ENCODE peak calls at places on chromosomes 13 and 19, in four cellular contexts. C, E, J and O are unnamed samples.

GRCh38 chr19:39032164-39032918 is at the start of gene FBXO27:
- DNase-seq in J (no peak), E (no peak), C (no peak), O (no peak)

GRCh38 chr13:104460553-104460952 is 1394.3 kb upstream of the SLC10A2 start:
- DNase-seq in C (no peak), E (no peak), J (peak), O (no peak)

GRCh38 chr19:55486971-55487883 is 1.0 kb upstream of the SSC5D start:
- DNase-seq in J (peak), C (no peak), E (no peak), O (peak)

GRCh38 chr13:30615851-30616311 is 1.8 kb upstream of the USPL1 start:
- DNase-seq in J (peak), E (no peak), C (no peak), O (peak)

GRCh38 chr19:54160182-54160811 is 776 bp upstream of the LENG1 start:
- DNase-seq in J (peak), E (no peak), C (no peak), O (peak)

GRCh38 chr19:32873560-32873959 is 4.0 kb upstream of the SLC7A9 start:
- DNase-seq in C (no peak), J (no peak), E (no peak), O (no peak)

GRCh38 chr13:64073203-64073602 is 2657.6 kb upstream of the PCDH20 start:
- DNase-seq in E (no peak), C (no peak), J (no peak), O (no peak)

GRCh38 chr19:10517361-10517759 is at the start of gene S1PR5:
- DNase-seq in C (no peak), E (no peak), J (no peak), O (peak)

GRCh38 chr19:15412832-15413231 is 6.0 kb downstream of the AKAP8L start:
- DNase-seq in C (no peak), J (no peak), E (no peak), O (peak)

GRCh38 chr19:19871932-19872331 is 6.2 kb downstream of the ZNF253 start:
- DNase-seq in J (no peak), C (no peak), E (no peak), O (no peak)

GRCh38 chr19:48965806-48966540 is 864 bp downstream of the FTL start:
- DNase-seq in C (peak), J (peak), E (no peak), O (peak)

GRCh38 chr13:85462792-85463425 is 336.3 kb downstream of the SLITRK6 start:
- DNase-seq in E (no peak), C (no peak), J (no peak), O (no peak)

GRCh38 chr19:10761443-10762242 is 43.8 kb downstream of the DNM2 start:
- DNase-seq in J (no peak), C (peak), E (no peak), O (no peak)

GRCh38 chr19:31113250-31113685 is 236.0 kb downstream of the TSHZ3 start:
- DNase-seq in E (no peak), J (no peak), C (no peak), O (peak)

GRCh38 chr13:33125821-33126570 is 109.8 kb downstream of the KL start:
- DNase-seq in E (peak), C (peak), J (peak), O (peak)

GRCh38 chr13:73849292-73849691 is 284.9 kb downstream of the KLF12 start:
- DNase-seq in J (peak), C (no peak), E (no peak), O (peak)

GRCh38 chr13:100601716-100602115 is 13.1 kb upstream of the GGACT start:
- DNase-seq in J (no peak), C (no peak), E (no peak), O (no peak)

GRCh38 chr13:23473236-23473635 is 39.7 kb upstream of the SACS start:
- DNase-seq in C (no peak), J (no peak), E (no peak), O (no peak)

GRCh38 chr19:611506-611869 is 21.8 kb downstream of the HCN2 start:
- DNase-seq in C (no peak), E (no peak), J (peak), O (peak)

GRCh38 chr19:7355871-7356270 is 7.1 kb downstream of the ARHGEF18 start:
- DNase-seq in J (no peak), C (no peak), E (no peak), O (no peak)

GRCh38 chr19:55579766-55580621 is 654 bp downstream of the ZNF579 start:
- DNase-seq in E (no peak), J (no peak), C (no peak), O (peak)

GRCh38 chr19:6424190-6424938 is at the start of gene KHSRP:
- DNase-seq in E (no peak), C (no peak), J (no peak), O (no peak)

GRCh38 chr19:40026597-40026970 is 29.4 kb downstream of the ZNF780B start:
- DNase-seq in C (no peak), J (no peak), E (no peak), O (no peak)

GRCh38 chr13:95834134-95834765 is 157.3 kb downstream of the DNAJC3 start:
- DNase-seq in J (peak), E (peak), C (peak), O (peak)

GRCh38 chr19:21141787-21142464 is at the start of gene ZNF431:
- DNase-seq in E (peak), J (peak), C (peak), O (peak)

GRCh38 chr19:39409886-39410619 is 2.4 kb upstream of the PLEKHG2 start:
- DNase-seq in E (no peak), C (peak), J (peak), O (peak)

GRCh38 chr13:97522243-97522642 is 88.3 kb downstream of the RAP2A start:
- DNase-seq in E (no peak), J (no peak), C (no peak), O (no peak)

GRCh38 chr13:41691276-41691675 is 233.9 kb downstream of the RGCC start:
- DNase-seq in C (no peak), E (no peak), J (peak), O (peak)

GRCh38 chr19:8363803-8364771 is at the start of gene ANGPTL4:
- DNase-seq in C (peak), E (no peak), J (peak), O (peak)

GRCh38 chr19:35742121-35742724 is at the start of gene IGFLR1:
- DNase-seq in E (no peak), C (no peak), J (no peak), O (no peak)

GRCh38 chr13:41034862-41035261 is 15.7 kb upstream of the ELF1 start:
- DNase-seq in E (no peak), C (no peak), J (no peak), O (no peak)

GRCh38 chr19:40672038-40672437 is 18.4 kb downstream of the NUMBL start:
- DNase-seq in C (no peak), J (no peak), E (no peak), O (no peak)

GRCh38 chr19:42140125-42140754 is 8.0 kb upstream of the POU2F2 start:
- DNase-seq in C (no peak), J (peak), E (peak), O (peak)

GRCh38 chr19:13079542-13079986 is 23.1 kb downstream of the LYL1 start:
- DNase-seq in C (peak), E (no peak), J (peak), O (peak)

GRCh38 chr13:46045424-46045823 is 7.1 kb downstream of the ZC3H13 start:
- DNase-seq in E (no peak), J (no peak), C (no peak), O (no peak)

GRCh38 chr19:32719611-32720059 is at the start of gene TDRD12:
- DNase-seq in C (no peak), J (no peak), E (no peak), O (no peak)

GRCh38 chr13:45974500-45974899 is 78.0 kb downstream of the ZC3H13 start:
- DNase-seq in E (no peak), J (no peak), C (no peak), O (no peak)